ENCODE peak calls at places on chromosome 9, in nine cellular contexts. O, M, C, H, I, G, E, D and W are unnamed samples.
A peak's percentile ranks its signal among the peaks of the same experiment; 100 is the strongest.

GRCh38 chr9:3508531-3509374 is 17.0 kb downstream of the RFX3 start:
- DNase-seq in O (no peak), M (no peak), C (peak; percentile 6), H (no peak), I (peak; percentile 72), G (no peak), E (no peak), D (peak; percentile 64), W (peak; percentile 17)

GRCh38 chr9:121200346-121200745 is 1.3 kb downstream of the RAB14 start:
- DNase-seq in O (no peak), M (no peak), C (no peak), H (no peak), I (no peak), G (no peak), E (no peak), D (no peak), W (no peak)

GRCh38 chr9:76912631-76913275 is 6.8 kb upstream of the PRUNE2 start:
- DNase-seq in O (no peak), M (peak; percentile 57), C (no peak), H (no peak), I (no peak), G (no peak), E (peak; percentile 29), D (no peak), W (no peak)

GRCh38 chr9:35729700-35730485 is 2.1 kb downstream of the TLN1 start:
- DNase-seq in O (peak; percentile 86), M (peak; percentile 96), C (peak; percentile 76), H (no peak), I (no peak), G (no peak), E (peak; percentile 90), D (no peak), W (no peak)

GRCh38 chr9:93467062-93467416 is 13.7 kb upstream of the FAM120AOS start:
- DNase-seq in O (no peak), M (peak; percentile 12), C (no peak), H (no peak), I (no peak), G (no peak), E (no peak), D (no peak), W (no peak)

GRCh38 chr9:79224672-79225433 is 346.9 kb upstream of the TLE4 start:
- DNase-seq in O (no peak), M (peak; percentile 96), C (peak; percentile 88), H (no peak), I (no peak), G (no peak), E (peak; percentile 69), D (no peak), W (no peak)

GRCh38 chr9:5714501-5715401 is 85.8 kb downstream of the RIC1 start:
- DNase-seq in O (no peak), M (peak; percentile 51), C (peak; percentile 58), H (no peak), I (no peak), G (no peak), E (no peak), D (no peak), W (no peak)

GRCh38 chr9:4927043-4927471 is 58.0 kb upstream of the JAK2 start:
- DNase-seq in O (no peak), M (no peak), C (no peak), H (no peak), I (no peak), G (no peak), E (peak; percentile 7), D (no peak), W (no peak)

GRCh38 chr9:90890146-90890545 is 88.5 kb downstream of the SYK start:
- DNase-seq in O (no peak), M (no peak), C (no peak), H (no peak), I (no peak), G (no peak), E (no peak), D (no peak), W (no peak)

GRCh38 chr9:21153688-21154608 is 12.3 kb upstream of the IFNW1 start:
- DNase-seq in O (peak; percentile 38), M (peak; percentile 56), C (no peak), H (no peak), I (no peak), G (no peak), E (peak; percentile 4), D (peak; percentile 23), W (peak; percentile 5)

GRCh38 chr9:6904366-6904765 is 146.6 kb downstream of the KDM4C start:
- DNase-seq in O (no peak), M (no peak), C (no peak), H (no peak), I (no peak), G (no peak), E (no peak), D (no peak), W (no peak)

GRCh38 chr9:132451276-132451675 is 41.3 kb downstream of the CFAP77 start:
- DNase-seq in O (no peak), M (no peak), C (no peak), H (no peak), I (no peak), G (no peak), E (no peak), D (no peak), W (no peak)

GRCh38 chr9:132585954-132586829 is 3.8 kb downstream of the BARHL1 start:
- DNase-seq in O (no peak), M (no peak), C (no peak), H (no peak), I (no peak), G (no peak), E (no peak), D (no peak), W (no peak)